ENCODE peak calls at places on chromosomes 7 and 10, in eight cellular contexts. One of them, this sample, is unnamed.

GRCh38 chr7:117869374-117869773 is 3.9 kb downstream of the CTTNBP2 start:
- DNase-seq in M059J: no peak
- DNase-seq in choroid plexus epithelial cell: no peak
- DNase-seq in GM12864: no peak
- DNase-seq in fibroblast of the conjunctiva: no peak
- DNase-seq in activated CD4-positive, alpha-beta T cell treated with anti-CD3 and anti-CD28 coated beads, Interleukin-2, amount 10 ng/mL, durations not matched to agents 7 days and 5 days: no peak
- DNase-seq in lower lobe of right lung: no peak
- DNase-seq in foreskin keratinocyte: no peak
- DNase-seq in this sample: no peak

GRCh38 chr7:16711730-16712129 is 41.8 kb upstream of the TSPAN13 start:
- DNase-seq in M059J: peak
- DNase-seq in choroid plexus epithelial cell: no peak
- DNase-seq in GM12864: no peak
- DNase-seq in fibroblast of the conjunctiva: no peak
- DNase-seq in activated CD4-positive, alpha-beta T cell treated with anti-CD3 and anti-CD28 coated beads, Interleukin-2, amount 10 ng/mL, durations not matched to agents 7 days and 5 days: no peak
- DNase-seq in lower lobe of right lung: no peak
- DNase-seq in foreskin keratinocyte: peak
- DNase-seq in this sample: no peak

GRCh38 chr7:27142562-27143021 is 889 bp downstream of the HOXA5 start:
- DNase-seq in M059J: no peak
- DNase-seq in choroid plexus epithelial cell: no peak
- DNase-seq in GM12864: no peak
- DNase-seq in fibroblast of the conjunctiva: no peak
- DNase-seq in activated CD4-positive, alpha-beta T cell treated with anti-CD3 and anti-CD28 coated beads, Interleukin-2, amount 10 ng/mL, durations not matched to agents 7 days and 5 days: no peak
- DNase-seq in lower lobe of right lung: no peak
- DNase-seq in foreskin keratinocyte: no peak
- DNase-seq in this sample: no peak

GRCh38 chr7:131110294-131111080 is 217.2 kb upstream of the MKLN1 start:
- DNase-seq in M059J: peak
- DNase-seq in choroid plexus epithelial cell: peak
- DNase-seq in GM12864: no peak
- DNase-seq in fibroblast of the conjunctiva: no peak
- DNase-seq in activated CD4-positive, alpha-beta T cell treated with anti-CD3 and anti-CD28 coated beads, Interleukin-2, amount 10 ng/mL, durations not matched to agents 7 days and 5 days: no peak
- DNase-seq in lower lobe of right lung: no peak
- DNase-seq in foreskin keratinocyte: peak
- DNase-seq in this sample: no peak

GRCh38 chr10:21944727-21945386 is 58.7 kb downstream of the DNAJC1 start:
- DNase-seq in M059J: no peak
- DNase-seq in choroid plexus epithelial cell: no peak
- DNase-seq in GM12864: no peak
- DNase-seq in fibroblast of the conjunctiva: no peak
- DNase-seq in activated CD4-positive, alpha-beta T cell treated with anti-CD3 and anti-CD28 coated beads, Interleukin-2, amount 10 ng/mL, durations not matched to agents 7 days and 5 days: no peak
- DNase-seq in lower lobe of right lung: no peak
- DNase-seq in foreskin keratinocyte: no peak
- DNase-seq in this sample: no peak

GRCh38 chr7:128841961-128842673 is 11.9 kb downstream of the FLNC start:
- DNase-seq in M059J: no peak
- DNase-seq in choroid plexus epithelial cell: peak
- DNase-seq in GM12864: no peak
- DNase-seq in fibroblast of the conjunctiva: no peak
- DNase-seq in activated CD4-positive, alpha-beta T cell treated with anti-CD3 and anti-CD28 coated beads, Interleukin-2, amount 10 ng/mL, durations not matched to agents 7 days and 5 days: peak
- DNase-seq in lower lobe of right lung: peak
- DNase-seq in foreskin keratinocyte: no peak
- DNase-seq in this sample: peak

GRCh38 chr10:96473866-96474265 is 39.9 kb downstream of the TLL2 start:
- DNase-seq in M059J: no peak
- DNase-seq in choroid plexus epithelial cell: no peak
- DNase-seq in GM12864: no peak
- DNase-seq in fibroblast of the conjunctiva: no peak
- DNase-seq in activated CD4-positive, alpha-beta T cell treated with anti-CD3 and anti-CD28 coated beads, Interleukin-2, amount 10 ng/mL, durations not matched to agents 7 days and 5 days: no peak
- DNase-seq in lower lobe of right lung: no peak
- DNase-seq in foreskin keratinocyte: no peak
- DNase-seq in this sample: no peak

GRCh38 chr10:62658516-62658915 is 146.0 kb upstream of the ADO start:
- DNase-seq in M059J: no peak
- DNase-seq in choroid plexus epithelial cell: no peak
- DNase-seq in GM12864: no peak
- DNase-seq in fibroblast of the conjunctiva: no peak
- DNase-seq in activated CD4-positive, alpha-beta T cell treated with anti-CD3 and anti-CD28 coated beads, Interleukin-2, amount 10 ng/mL, durations not matched to agents 7 days and 5 days: no peak
- DNase-seq in lower lobe of right lung: no peak
- DNase-seq in foreskin keratinocyte: no peak
- DNase-seq in this sample: no peak

GRCh38 chr7:19899517-19899916 is 126.1 kb upstream of the TMEM196 start:
- DNase-seq in M059J: peak
- DNase-seq in choroid plexus epithelial cell: peak
- DNase-seq in GM12864: no peak
- DNase-seq in fibroblast of the conjunctiva: peak
- DNase-seq in activated CD4-positive, alpha-beta T cell treated with anti-CD3 and anti-CD28 coated beads, Interleukin-2, amount 10 ng/mL, durations not matched to agents 7 days and 5 days: no peak
- DNase-seq in lower lobe of right lung: no peak
- DNase-seq in foreskin keratinocyte: no peak
- DNase-seq in this sample: no peak

GRCh38 chr10:14578060-14578952 is 196.4 kb downstream of the FAM107B start:
- DNase-seq in M059J: no peak
- DNase-seq in choroid plexus epithelial cell: peak
- DNase-seq in GM12864: no peak
- DNase-seq in fibroblast of the conjunctiva: no peak
- DNase-seq in activated CD4-positive, alpha-beta T cell treated with anti-CD3 and anti-CD28 coated beads, Interleukin-2, amount 10 ng/mL, durations not matched to agents 7 days and 5 days: no peak
- DNase-seq in lower lobe of right lung: no peak
- DNase-seq in foreskin keratinocyte: no peak
- DNase-seq in this sample: no peak

GRCh38 chr7:69932034-69932628 is 333.9 kb downstream of the AUTS2 start:
- DNase-seq in M059J: peak
- DNase-seq in choroid plexus epithelial cell: peak
- DNase-seq in GM12864: no peak
- DNase-seq in fibroblast of the conjunctiva: peak
- DNase-seq in activated CD4-positive, alpha-beta T cell treated with anti-CD3 and anti-CD28 coated beads, Interleukin-2, amount 10 ng/mL, durations not matched to agents 7 days and 5 days: no peak
- DNase-seq in lower lobe of right lung: no peak
- DNase-seq in foreskin keratinocyte: peak
- DNase-seq in this sample: no peak

GRCh38 chr7:152733286-152733934 is 26.1 kb upstream of the ACTR3B start:
- DNase-seq in M059J: no peak
- DNase-seq in choroid plexus epithelial cell: no peak
- DNase-seq in GM12864: no peak
- DNase-seq in fibroblast of the conjunctiva: no peak
- DNase-seq in activated CD4-positive, alpha-beta T cell treated with anti-CD3 and anti-CD28 coated beads, Interleukin-2, amount 10 ng/mL, durations not matched to agents 7 days and 5 days: no peak
- DNase-seq in lower lobe of right lung: no peak
- DNase-seq in foreskin keratinocyte: peak
- DNase-seq in this sample: no peak

GRCh38 chr7:74134117-74134539 is 40.0 kb upstream of the EIF4H start:
- DNase-seq in M059J: peak
- DNase-seq in choroid plexus epithelial cell: no peak
- DNase-seq in GM12864: no peak
- DNase-seq in fibroblast of the conjunctiva: no peak
- DNase-seq in activated CD4-positive, alpha-beta T cell treated with anti-CD3 and anti-CD28 coated beads, Interleukin-2, amount 10 ng/mL, durations not matched to agents 7 days and 5 days: peak
- DNase-seq in lower lobe of right lung: no peak
- DNase-seq in foreskin keratinocyte: peak
- DNase-seq in this sample: no peak

GRCh38 chr10:55370021-55370420 is 569.0 kb upstream of the PCDH15 start:
- DNase-seq in M059J: no peak
- DNase-seq in choroid plexus epithelial cell: peak
- DNase-seq in GM12864: no peak
- DNase-seq in fibroblast of the conjunctiva: no peak
- DNase-seq in activated CD4-positive, alpha-beta T cell treated with anti-CD3 and anti-CD28 coated beads, Interleukin-2, amount 10 ng/mL, durations not matched to agents 7 days and 5 days: no peak
- DNase-seq in lower lobe of right lung: no peak
- DNase-seq in foreskin keratinocyte: peak
- DNase-seq in this sample: no peak

GRCh38 chr7:38411404-38411803 is 138.0 kb upstream of the TARP start:
- DNase-seq in M059J: peak
- DNase-seq in choroid plexus epithelial cell: peak
- DNase-seq in GM12864: no peak
- DNase-seq in fibroblast of the conjunctiva: no peak
- DNase-seq in activated CD4-positive, alpha-beta T cell treated with anti-CD3 and anti-CD28 coated beads, Interleukin-2, amount 10 ng/mL, durations not matched to agents 7 days and 5 days: no peak
- DNase-seq in lower lobe of right lung: no peak
- DNase-seq in foreskin keratinocyte: no peak
- DNase-seq in this sample: no peak

GRCh38 chr7:25139536-25139935 is 14.5 kb upstream of the CYCS start:
- DNase-seq in M059J: no peak
- DNase-seq in choroid plexus epithelial cell: no peak
- DNase-seq in GM12864: no peak
- DNase-seq in fibroblast of the conjunctiva: no peak
- DNase-seq in activated CD4-positive, alpha-beta T cell treated with anti-CD3 and anti-CD28 coated beads, Interleukin-2, amount 10 ng/mL, durations not matched to agents 7 days and 5 days: no peak
- DNase-seq in lower lobe of right lung: no peak
- DNase-seq in foreskin keratinocyte: no peak
- DNase-seq in this sample: no peak

GRCh38 chr10:57049096-57049495 is 688.0 kb upstream of the ZWINT start:
- DNase-seq in M059J: no peak
- DNase-seq in choroid plexus epithelial cell: no peak
- DNase-seq in GM12864: no peak
- DNase-seq in fibroblast of the conjunctiva: no peak
- DNase-seq in activated CD4-positive, alpha-beta T cell treated with anti-CD3 and anti-CD28 coated beads, Interleukin-2, amount 10 ng/mL, durations not matched to agents 7 days and 5 days: no peak
- DNase-seq in lower lobe of right lung: no peak
- DNase-seq in foreskin keratinocyte: no peak
- DNase-seq in this sample: no peak

GRCh38 chr7:4659551-4660286 is 22.4 kb upstream of the FOXK1 start:
- DNase-seq in M059J: no peak
- DNase-seq in choroid plexus epithelial cell: no peak
- DNase-seq in GM12864: no peak
- DNase-seq in fibroblast of the conjunctiva: no peak
- DNase-seq in activated CD4-positive, alpha-beta T cell treated with anti-CD3 and anti-CD28 coated beads, Interleukin-2, amount 10 ng/mL, durations not matched to agents 7 days and 5 days: peak
- DNase-seq in lower lobe of right lung: no peak
- DNase-seq in foreskin keratinocyte: no peak
- DNase-seq in this sample: no peak

GRCh38 chr7:109407756-109408155 is 838.1 kb downstream of the DNAJB9 start:
- DNase-seq in M059J: no peak
- DNase-seq in choroid plexus epithelial cell: no peak
- DNase-seq in GM12864: no peak
- DNase-seq in fibroblast of the conjunctiva: no peak
- DNase-seq in activated CD4-positive, alpha-beta T cell treated with anti-CD3 and anti-CD28 coated beads, Interleukin-2, amount 10 ng/mL, durations not matched to agents 7 days and 5 days: no peak
- DNase-seq in lower lobe of right lung: no peak
- DNase-seq in foreskin keratinocyte: no peak
- DNase-seq in this sample: no peak

GRCh38 chr7:12423355-12423994 is 19.8 kb upstream of the VWDE start:
- DNase-seq in M059J: peak
- DNase-seq in choroid plexus epithelial cell: peak
- DNase-seq in GM12864: no peak
- DNase-seq in fibroblast of the conjunctiva: peak
- DNase-seq in activated CD4-positive, alpha-beta T cell treated with anti-CD3 and anti-CD28 coated beads, Interleukin-2, amount 10 ng/mL, durations not matched to agents 7 days and 5 days: no peak
- DNase-seq in lower lobe of right lung: no peak
- DNase-seq in foreskin keratinocyte: peak
- DNase-seq in this sample: no peak

GRCh38 chr7:17371656-17372524 is 73.4 kb downstream of the AHR start:
- DNase-seq in M059J: peak
- DNase-seq in choroid plexus epithelial cell: peak
- DNase-seq in GM12864: no peak
- DNase-seq in fibroblast of the conjunctiva: peak
- DNase-seq in activated CD4-positive, alpha-beta T cell treated with anti-CD3 and anti-CD28 coated beads, Interleukin-2, amount 10 ng/mL, durations not matched to agents 7 days and 5 days: no peak
- DNase-seq in lower lobe of right lung: no peak
- DNase-seq in foreskin keratinocyte: peak
- DNase-seq in this sample: no peak

GRCh38 chr7:16695621-16696237 is 49.7 kb downstream of the BZW2 start:
- DNase-seq in M059J: peak
- DNase-seq in choroid plexus epithelial cell: peak
- DNase-seq in GM12864: no peak
- DNase-seq in fibroblast of the conjunctiva: peak
- DNase-seq in activated CD4-positive, alpha-beta T cell treated with anti-CD3 and anti-CD28 coated beads, Interleukin-2, amount 10 ng/mL, durations not matched to agents 7 days and 5 days: no peak
- DNase-seq in lower lobe of right lung: no peak
- DNase-seq in foreskin keratinocyte: peak
- DNase-seq in this sample: peak

GRCh38 chr7:8441602-8442294 is 8.3 kb downstream of the NXPH1 start:
- DNase-seq in M059J: no peak
- DNase-seq in choroid plexus epithelial cell: no peak
- DNase-seq in GM12864: no peak
- DNase-seq in fibroblast of the conjunctiva: no peak
- DNase-seq in activated CD4-positive, alpha-beta T cell treated with anti-CD3 and anti-CD28 coated beads, Interleukin-2, amount 10 ng/mL, durations not matched to agents 7 days and 5 days: no peak
- DNase-seq in lower lobe of right lung: no peak
- DNase-seq in foreskin keratinocyte: no peak
- DNase-seq in this sample: no peak

GRCh38 chr10:78357027-78357672 is 323.5 kb downstream of the RPS24 start:
- DNase-seq in M059J: no peak
- DNase-seq in choroid plexus epithelial cell: no peak
- DNase-seq in GM12864: no peak
- DNase-seq in fibroblast of the conjunctiva: no peak
- DNase-seq in activated CD4-positive, alpha-beta T cell treated with anti-CD3 and anti-CD28 coated beads, Interleukin-2, amount 10 ng/mL, durations not matched to agents 7 days and 5 days: no peak
- DNase-seq in lower lobe of right lung: no peak
- DNase-seq in foreskin keratinocyte: no peak
- DNase-seq in this sample: no peak

GRCh38 chr10:693506-693905 is 4.0 kb upstream of the DIP2C start:
- DNase-seq in M059J: peak
- DNase-seq in choroid plexus epithelial cell: peak
- DNase-seq in GM12864: no peak
- DNase-seq in fibroblast of the conjunctiva: no peak
- DNase-seq in activated CD4-positive, alpha-beta T cell treated with anti-CD3 and anti-CD28 coated beads, Interleukin-2, amount 10 ng/mL, durations not matched to agents 7 days and 5 days: no peak
- DNase-seq in lower lobe of right lung: no peak
- DNase-seq in foreskin keratinocyte: peak
- DNase-seq in this sample: no peak

GRCh38 chr7:34320926-34321609 is 336.9 kb upstream of the NPSR1 start:
- DNase-seq in M059J: peak
- DNase-seq in choroid plexus epithelial cell: peak
- DNase-seq in GM12864: peak
- DNase-seq in fibroblast of the conjunctiva: peak
- DNase-seq in activated CD4-positive, alpha-beta T cell treated with anti-CD3 and anti-CD28 coated beads, Interleukin-2, amount 10 ng/mL, durations not matched to agents 7 days and 5 days: peak
- DNase-seq in lower lobe of right lung: peak
- DNase-seq in foreskin keratinocyte: peak
- DNase-seq in this sample: peak

GRCh38 chr7:88321694-88322093 is 15.0 kb upstream of the STEAP4 start:
- DNase-seq in M059J: no peak
- DNase-seq in choroid plexus epithelial cell: no peak
- DNase-seq in GM12864: no peak
- DNase-seq in fibroblast of the conjunctiva: no peak
- DNase-seq in activated CD4-positive, alpha-beta T cell treated with anti-CD3 and anti-CD28 coated beads, Interleukin-2, amount 10 ng/mL, durations not matched to agents 7 days and 5 days: no peak
- DNase-seq in lower lobe of right lung: no peak
- DNase-seq in foreskin keratinocyte: no peak
- DNase-seq in this sample: no peak

GRCh38 chr7:141362580-141363435 is 188.4 kb upstream of the AGK start:
- DNase-seq in M059J: peak
- DNase-seq in choroid plexus epithelial cell: peak
- DNase-seq in GM12864: no peak
- DNase-seq in fibroblast of the conjunctiva: peak
- DNase-seq in activated CD4-positive, alpha-beta T cell treated with anti-CD3 and anti-CD28 coated beads, Interleukin-2, amount 10 ng/mL, durations not matched to agents 7 days and 5 days: no peak
- DNase-seq in lower lobe of right lung: no peak
- DNase-seq in foreskin keratinocyte: peak
- DNase-seq in this sample: no peak

GRCh38 chr10:27744478-27745379 is 890 bp downstream of the MKX start:
- DNase-seq in M059J: peak
- DNase-seq in choroid plexus epithelial cell: no peak
- DNase-seq in GM12864: no peak
- DNase-seq in fibroblast of the conjunctiva: no peak
- DNase-seq in activated CD4-positive, alpha-beta T cell treated with anti-CD3 and anti-CD28 coated beads, Interleukin-2, amount 10 ng/mL, durations not matched to agents 7 days and 5 days: peak
- DNase-seq in lower lobe of right lung: peak
- DNase-seq in foreskin keratinocyte: peak
- DNase-seq in this sample: peak

GRCh38 chr7:17745588-17745987 is 194.7 kb downstream of the SNX13 start:
- DNase-seq in M059J: no peak
- DNase-seq in choroid plexus epithelial cell: no peak
- DNase-seq in GM12864: no peak
- DNase-seq in fibroblast of the conjunctiva: no peak
- DNase-seq in activated CD4-positive, alpha-beta T cell treated with anti-CD3 and anti-CD28 coated beads, Interleukin-2, amount 10 ng/mL, durations not matched to agents 7 days and 5 days: no peak
- DNase-seq in lower lobe of right lung: no peak
- DNase-seq in foreskin keratinocyte: no peak
- DNase-seq in this sample: no peak

GRCh38 chr7:77348371-77348813 is 67.8 kb downstream of the GSAP start:
- DNase-seq in M059J: peak
- DNase-seq in choroid plexus epithelial cell: peak
- DNase-seq in GM12864: no peak
- DNase-seq in fibroblast of the conjunctiva: no peak
- DNase-seq in activated CD4-positive, alpha-beta T cell treated with anti-CD3 and anti-CD28 coated beads, Interleukin-2, amount 10 ng/mL, durations not matched to agents 7 days and 5 days: no peak
- DNase-seq in lower lobe of right lung: no peak
- DNase-seq in foreskin keratinocyte: no peak
- DNase-seq in this sample: no peak

GRCh38 chr10:1605999-1606940 is 131.1 kb downstream of the ADARB2 start:
- DNase-seq in M059J: no peak
- DNase-seq in choroid plexus epithelial cell: no peak
- DNase-seq in GM12864: no peak
- DNase-seq in fibroblast of the conjunctiva: no peak
- DNase-seq in activated CD4-positive, alpha-beta T cell treated with anti-CD3 and anti-CD28 coated beads, Interleukin-2, amount 10 ng/mL, durations not matched to agents 7 days and 5 days: no peak
- DNase-seq in lower lobe of right lung: no peak
- DNase-seq in foreskin keratinocyte: no peak
- DNase-seq in this sample: no peak

GRCh38 chr7:132546366-132547145 is 29.7 kb downstream of the PLXNA4 start:
- DNase-seq in M059J: no peak
- DNase-seq in choroid plexus epithelial cell: no peak
- DNase-seq in GM12864: no peak
- DNase-seq in fibroblast of the conjunctiva: no peak
- DNase-seq in activated CD4-positive, alpha-beta T cell treated with anti-CD3 and anti-CD28 coated beads, Interleukin-2, amount 10 ng/mL, durations not matched to agents 7 days and 5 days: no peak
- DNase-seq in lower lobe of right lung: no peak
- DNase-seq in foreskin keratinocyte: no peak
- DNase-seq in this sample: no peak

GRCh38 chr10:63819753-63820347 is 298.6 kb downstream of the REEP3 start:
- DNase-seq in M059J: peak
- DNase-seq in choroid plexus epithelial cell: peak
- DNase-seq in GM12864: peak
- DNase-seq in fibroblast of the conjunctiva: peak
- DNase-seq in activated CD4-positive, alpha-beta T cell treated with anti-CD3 and anti-CD28 coated beads, Interleukin-2, amount 10 ng/mL, durations not matched to agents 7 days and 5 days: peak
- DNase-seq in lower lobe of right lung: peak
- DNase-seq in foreskin keratinocyte: peak
- DNase-seq in this sample: no peak